ENCODE peak calls at places on chromosomes 16 and 17, in six cellular contexts. U is DND-41, O is fibroblast of pulmonary artery, K is A549, Y is lower leg skin, E is stomach. X is an unnamed sample.

GRCh38 chr17:56540791-56541190 is 52.7 kb upstream of the NOG start:
- DNase-seq in O (no peak), E (no peak), K (no peak), U (no peak), Y (no peak), X (no peak)

GRCh38 chr17:41324180-41325075 is 8.9 kb upstream of the KRTAP17-1 start:
- DNase-seq in E (no peak), O (peak), K (peak), U (no peak), Y (no peak), X (no peak)

GRCh38 chr17:260031-260791 is 78.8 kb upstream of the DOC2B start:
- DNase-seq in Y (no peak), K (no peak), E (peak), U (no peak), O (no peak), X (no peak)

GRCh38 chr17:42142371-42142896 is 12.4 kb downstream of the RAB5C start:
- DNase-seq in O (peak), E (no peak), Y (no peak), K (no peak), U (no peak), X (no peak)

GRCh38 chr17:75685508-75685907 is 18.4 kb downstream of the SAP30BP start:
- DNase-seq in E (no peak), K (no peak), U (no peak), Y (no peak), O (no peak), X (no peak)

GRCh38 chr16:89910717-89911354 is 7.8 kb upstream of the MC1R start:
- DNase-seq in E (no peak), K (no peak), U (no peak), Y (no peak), O (no peak), X (no peak)

GRCh38 chr17:19017401-19017800 is 12.8 kb upstream of the FAM83G start:
- DNase-seq in E (no peak), K (no peak), Y (no peak), U (no peak), O (no peak), X (no peak)

GRCh38 chr16:49592507-49593422 is 219.2 kb downstream of the C16orf78 start:
- DNase-seq in Y (no peak), K (peak), O (peak), E (peak), U (peak), X (peak)

GRCh38 chr16:57619606-57620315 is 8.7 kb upstream of the ADGRG1 start:
- DNase-seq in Y (no peak), O (no peak), E (peak), U (no peak), K (no peak), X (no peak)

GRCh38 chr16:52078716-52079655 is 468.0 kb downstream of the TOX3 start:
- DNase-seq in Y (no peak), O (no peak), K (no peak), U (no peak), E (no peak), X (no peak)

GRCh38 chr17:44911133-44912001 is 3.9 kb downstream of the GFAP start:
- DNase-seq in K (peak), E (peak), U (peak), Y (no peak), O (peak), X (peak)

GRCh38 chr16:5649762-5650445 is 552.3 kb upstream of the EEF2KMT start:
- DNase-seq in Y (no peak), O (no peak), E (no peak), K (no peak), U (no peak), X (no peak)

GRCh38 chr17:28391401-28391800 is 14.6 kb downstream of the SLC46A1 start:
- DNase-seq in O (no peak), K (no peak), Y (no peak), E (no peak), U (no peak), X (no peak)

GRCh38 chr16:85349413-85350145 is 237.3 kb upstream of the CIBAR2 start:
- DNase-seq in U (no peak), E (no peak), O (no peak), K (no peak), Y (no peak), X (no peak)

GRCh38 chr17:75289832-75290337 is 652 bp upstream of the SLC25A19 start:
- DNase-seq in K (no peak), O (peak), U (peak), E (peak), Y (peak), X (peak)

GRCh38 chr17:3879181-3879580 is 13.7 kb downstream of the CAMKK1 start:
- DNase-seq in U (no peak), O (peak), Y (no peak), K (no peak), E (no peak), X (no peak)

GRCh38 chr17:42087042-42087701 is 11.1 kb downstream of the ZNF385C start:
- DNase-seq in Y (no peak), U (no peak), E (no peak), O (no peak), K (no peak), X (no peak)

GRCh38 chr17:28317965-28318758 is 838 bp upstream of the TMEM97 start:
- DNase-seq in O (no peak), Y (no peak), E (no peak), U (no peak), K (no peak), X (peak)

GRCh38 chr17:30950669-30951399 is 20.0 kb upstream of the RNF135 start:
- DNase-seq in O (peak), U (no peak), E (peak), K (no peak), Y (peak), X (no peak)

GRCh38 chr17:12415031-12415430 is 250.7 kb upstream of the MYOCD start:
- DNase-seq in E (no peak), O (peak), K (peak), U (no peak), Y (no peak), X (no peak)

GRCh38 chr17:53253956-53254597 is 568.6 kb upstream of the KIF2B start:
- DNase-seq in U (no peak), Y (no peak), K (no peak), E (no peak), O (no peak), X (no peak)

GRCh38 chr17:43368740-43369506 is 29.9 kb upstream of the ARL4D start:
- DNase-seq in O (peak), Y (peak), E (peak), U (peak), K (peak), X (peak)

GRCh38 chr16:89031715-89032659 is 55.0 kb upstream of the CBFA2T3 start:
- DNase-seq in O (no peak), U (peak), Y (peak), K (no peak), E (peak), X (peak)

GRCh38 chr17:41464173-41464572 is 3.0 kb downstream of the KRT32 start:
- DNase-seq in E (no peak), Y (no peak), K (no peak), O (no peak), U (no peak), X (no peak)

GRCh38 chr17:5364156-5364555 is 55.3 kb downstream of the NUP88 start:
- DNase-seq in O (peak), Y (no peak), U (no peak), K (no peak), E (no peak), X (no peak)

GRCh38 chr16:51989637-51990230 is 557.2 kb downstream of the TOX3 start:
- DNase-seq in O (no peak), Y (peak), E (no peak), U (no peak), K (no peak), X (no peak)

GRCh38 chr17:69144621-69145255 is 3.0 kb upstream of the ABCA6 start:
- DNase-seq in K (no peak), U (no peak), Y (no peak), E (no peak), O (no peak), X (peak)

GRCh38 chr17:69143683-69144231 is 2.1 kb upstream of the ABCA6 start:
- DNase-seq in Y (no peak), K (no peak), E (no peak), O (no peak), U (no peak), X (no peak)

GRCh38 chr17:69141802-69142472 is at the start of gene ABCA6:
- DNase-seq in E (no peak), K (no peak), O (peak), U (no peak), Y (peak), X (no peak)

GRCh38 chr17:69147460-69147859 is 5.8 kb upstream of the ABCA6 start:
- DNase-seq in O (no peak), Y (no peak), E (no peak), K (no peak), U (no peak), X (no peak)

DNA sequence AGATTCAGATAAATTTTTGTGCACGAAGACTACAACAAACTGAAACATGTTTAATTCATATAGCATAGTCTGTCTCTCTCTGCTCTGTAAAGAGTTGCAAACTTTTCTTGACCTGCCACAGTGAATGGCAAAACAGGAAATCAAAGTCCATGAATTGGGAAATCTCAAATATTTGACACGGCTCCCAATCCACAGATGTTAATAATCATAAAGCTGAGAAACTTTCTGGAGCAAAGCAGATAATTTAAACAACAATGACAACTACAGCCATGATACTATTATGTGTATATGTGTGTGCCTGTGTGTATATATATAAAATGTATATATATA is 743 bp upstream of the ABCA6 start:
- DNase-seq in U (no peak), K (no peak), E (no peak), Y (peak), O (peak), X (no peak)
- H3K4me3 ChIP-seq in U (no peak), K (no peak), E (no peak), Y (no peak), O (peak), X (no peak)

DNA sequence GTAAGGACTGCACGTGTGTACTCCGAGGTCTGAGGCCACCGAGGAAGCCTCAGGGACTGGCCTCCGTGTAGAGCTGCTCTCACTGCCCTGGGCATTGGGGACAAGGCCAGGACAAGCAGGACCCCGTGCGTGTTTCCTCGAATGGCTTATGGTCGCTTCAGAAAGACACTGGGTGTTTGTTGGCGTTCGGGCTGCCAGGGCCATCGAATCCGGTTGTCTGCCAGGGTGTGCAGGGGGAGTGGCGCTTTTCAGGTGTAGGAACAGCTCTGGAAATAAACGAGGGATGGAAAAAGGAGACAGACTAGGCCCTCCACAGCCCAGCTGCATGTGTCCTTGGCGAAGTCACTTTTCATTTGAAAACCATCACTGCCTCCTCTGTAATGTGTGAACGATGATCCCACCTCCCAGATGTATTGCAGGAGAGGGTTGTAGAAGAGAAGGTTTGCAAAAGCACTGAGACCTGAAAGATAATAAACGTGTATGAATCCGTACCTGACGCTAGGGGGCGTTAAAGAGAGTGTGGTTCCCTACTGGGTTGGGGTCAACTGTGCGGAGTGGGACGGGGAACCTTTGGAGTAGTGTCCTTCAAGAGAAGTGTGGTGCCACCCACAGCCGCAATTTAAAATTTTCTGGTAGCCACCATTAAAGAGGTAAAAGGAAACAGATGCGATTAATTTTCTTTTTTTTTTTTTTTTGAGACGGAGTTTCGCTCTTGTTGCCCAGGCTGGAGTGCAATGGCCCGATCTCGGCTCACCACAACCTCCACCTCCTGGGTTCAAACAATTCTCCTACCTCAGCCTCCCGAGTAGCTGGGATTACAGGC is 2.1 kb upstream of the ZSCAN10 start:
- DNase-seq in K (peak), O (peak), E (no peak), U (peak), Y (no peak), X (peak)
- TF ChIP-seq CTCF in K (peak), O (peak), E (no peak), U (peak), Y (no peak), X (peak)

GRCh38 chr16:67872131-67872630 is 671 bp upstream of the EDC4 start:
- DNase-seq in Y (no peak), U (no peak), K (no peak), O (no peak), E (no peak), X (no peak)
- H3K4me3 ChIP-seq in Y (peak), U (peak), K (peak), O (no peak), E (peak), X (no peak)

DNA sequence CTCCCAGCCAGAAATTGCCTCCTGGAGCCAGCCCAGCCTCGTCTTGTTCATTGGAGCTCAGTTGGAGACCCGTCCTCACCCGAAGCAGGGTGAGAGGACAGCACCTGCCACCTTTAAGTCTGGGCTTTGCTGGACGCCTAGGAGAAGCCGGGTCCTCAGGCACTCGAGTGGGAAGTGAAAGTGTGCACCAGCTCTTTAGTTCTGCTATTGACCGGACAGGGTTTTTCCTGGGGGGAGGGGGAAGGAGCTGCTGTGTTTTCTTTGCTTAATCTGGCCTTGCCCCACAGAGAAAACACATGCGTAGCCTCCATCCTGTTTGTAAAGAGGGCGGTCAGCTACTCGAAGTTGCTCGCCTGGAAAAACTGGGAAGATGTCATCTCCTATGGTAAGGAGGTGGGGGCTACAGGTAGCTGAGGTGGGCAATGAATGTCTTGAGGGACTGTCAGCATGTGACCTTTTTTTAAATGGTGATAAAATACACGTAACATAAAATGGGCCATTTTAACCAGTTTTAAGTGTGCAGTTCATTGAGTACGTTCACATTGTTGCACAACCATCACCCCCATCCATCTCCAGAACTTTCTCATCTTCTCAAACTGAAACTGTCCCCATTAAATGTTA is 34.4 kb downstream of the CMIP start:
- DNase-seq in O (no peak), K (no peak), U (no peak), Y (peak), E (peak), X (peak)
- TF ChIP-seq CTCF in O (no peak), K (no peak), U (no peak), Y (no peak), E (no peak), X (no peak)

GRCh38 chr17:10033982-10034381 is 128.9 kb upstream of the RCVRN start:
- DNase-seq in U (no peak), O (no peak), K (no peak), E (no peak), Y (no peak), X (no peak)

GRCh38 chr17:10036511-10037061 is 131.5 kb upstream of the RCVRN start:
- DNase-seq in O (peak), K (no peak), U (no peak), E (no peak), Y (no peak), X (no peak)

GRCh38 chr17:10032142-10032541 is 127.1 kb upstream of the RCVRN start:
- DNase-seq in Y (no peak), O (no peak), E (no peak), U (no peak), K (no peak), X (no peak)

GRCh38 chr17:10033449-10033848 is 128.4 kb upstream of the RCVRN start:
- DNase-seq in K (no peak), U (no peak), E (no peak), O (no peak), Y (no peak), X (peak)

DNA sequence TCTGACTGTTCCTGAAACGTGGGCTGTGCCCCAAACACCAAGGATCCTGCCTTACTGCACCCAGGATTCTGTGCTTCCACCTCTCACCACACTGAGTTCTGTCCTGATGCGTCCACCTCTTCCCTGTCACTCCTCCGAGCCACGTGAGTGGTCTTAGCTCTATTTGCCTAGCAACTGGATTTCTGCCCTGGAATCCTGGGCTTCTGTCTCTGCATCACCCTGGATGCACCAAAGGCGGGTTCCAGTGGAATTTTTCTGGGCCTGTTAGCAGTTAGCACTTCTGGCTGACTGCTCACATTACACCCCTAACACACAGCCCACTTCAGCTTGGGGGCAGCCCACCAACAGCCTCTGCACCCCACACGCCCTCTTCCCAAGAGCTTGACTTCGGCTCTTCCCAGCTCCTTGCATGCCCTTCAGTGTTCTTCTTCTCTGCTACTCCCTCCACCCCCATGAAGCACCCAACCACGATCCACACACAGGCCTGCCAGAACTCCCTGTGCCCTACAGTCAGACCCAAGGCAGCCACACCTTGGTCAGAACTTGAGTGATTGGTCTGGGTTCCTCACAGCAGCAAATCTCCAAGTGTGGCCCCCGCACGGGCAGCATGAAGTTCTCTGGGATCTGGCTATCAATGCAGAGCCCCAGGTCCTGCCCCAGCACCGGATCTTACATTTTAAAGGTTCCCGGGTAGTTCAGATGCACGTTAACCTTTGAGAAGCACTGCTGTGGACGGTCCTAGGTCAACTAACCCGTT is 129.8 kb upstream of the RCVRN start:
- DNase-seq in Y (no peak), U (no peak), O (no peak), K (no peak), E (no peak), X (no peak)
- H3K4me3 ChIP-seq in Y (no peak), U (no peak), O (no peak), K (no peak), E (no peak), X (no peak)